ENCODE peak calls at places on chromosomes 5 and 9, in four cellular contexts. One of them, this sample, is unnamed. For H3K4me1, the result is how much of the 10 kb centered on the place peaks cover.

GRCh38 chr5:133469252-133469651 is 143.1 kb downstream of the FSTL4 start:
- DNase-seq in Peyer's patch: no peak
- DNase-seq in trophoblast cell: no peak
- DNase-seq in stomach: no peak
- DNase-seq in this sample: no peak

GRCh38 chr5:6359941-6360683 is 18.2 kb downstream of the MED10 start:
- DNase-seq in Peyer's patch: no peak
- DNase-seq in trophoblast cell: no peak
- DNase-seq in stomach: no peak
- DNase-seq in this sample: no peak

GRCh38 chr9:26744362-26744965 is 148.1 kb downstream of the CAAP1 start:
- DNase-seq in Peyer's patch: no peak
- DNase-seq in trophoblast cell: no peak
- DNase-seq in stomach: no peak
- DNase-seq in this sample: no peak

GRCh38 chr9:92609142-92609500 is 60.8 kb downstream of the IPPK start:
- DNase-seq in Peyer's patch: no peak
- DNase-seq in trophoblast cell: no peak
- DNase-seq in stomach: no peak
- DNase-seq in this sample: no peak

GRCh38 chr9:106930477-106930876 is 67.5 kb downstream of the ZNF462 start:
- DNase-seq in Peyer's patch: no peak
- DNase-seq in trophoblast cell: no peak
- DNase-seq in stomach: no peak
- DNase-seq in this sample: no peak

GRCh38 chr9:100394819-100395218 is 32.1 kb upstream of the MSANTD3 start:
- DNase-seq in Peyer's patch: no peak
- DNase-seq in trophoblast cell: no peak
- DNase-seq in stomach: no peak
- DNase-seq in this sample: no peak

GRCh38 chr9:115211413-115212204 is 93.7 kb upstream of the TNC start:
- DNase-seq in Peyer's patch: peak
- DNase-seq in trophoblast cell: no peak
- DNase-seq in stomach: no peak
- DNase-seq in this sample: no peak

GRCh38 chr5:67648201-67648671 is 451.6 kb upstream of the CD180 start:
- DNase-seq in Peyer's patch: no peak
- DNase-seq in trophoblast cell: no peak
- DNase-seq in stomach: peak
- DNase-seq in this sample: peak

GRCh38 chr5:23208959-23209431 is 298.4 kb upstream of the PRDM9 start:
- DNase-seq in Peyer's patch: no peak
- DNase-seq in trophoblast cell: no peak
- DNase-seq in stomach: no peak
- DNase-seq in this sample: no peak

GRCh38 chr5:73499756-73500155 is 1.5 kb downstream of the BTF3 start:
- DNase-seq in Peyer's patch: no peak
- DNase-seq in trophoblast cell: no peak
- DNase-seq in stomach: no peak
- DNase-seq in this sample: no peak

DNA sequence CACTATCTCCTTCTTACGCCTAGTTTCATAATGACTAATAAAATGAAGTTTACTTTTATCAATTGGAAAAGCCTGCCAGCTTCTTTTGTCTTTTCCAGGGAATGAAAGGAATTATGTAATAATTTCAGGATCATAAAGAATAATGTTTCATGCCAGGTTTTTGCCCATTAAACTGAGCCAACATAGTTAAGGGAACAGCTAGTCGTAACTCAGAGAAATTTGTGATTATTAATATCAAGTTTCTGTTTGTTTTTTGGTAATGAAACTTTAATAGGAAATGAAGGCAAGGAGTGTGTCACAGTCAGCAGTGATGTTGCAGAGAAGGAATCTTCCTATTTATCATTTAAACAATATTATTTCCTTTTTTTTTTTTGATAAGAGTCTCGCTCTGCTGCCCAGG is 10.7 kb downstream of the NFIL3 start:
- DNase-seq in Peyer's patch: no peak
- DNase-seq in trophoblast cell: no peak
- DNase-seq in stomach: no peak
- DNase-seq in this sample: no peak
- H3K4me1 ChIP-seq in Peyer's patch: under half
- H3K4me1 ChIP-seq in trophoblast cell: under half
- H3K4me1 ChIP-seq in stomach: under half
- H3K4me1 ChIP-seq in this sample: under half

GRCh38 chr9:126818482-126818881 is 13.6 kb downstream of the ZBTB43 start:
- DNase-seq in Peyer's patch: no peak
- DNase-seq in trophoblast cell: no peak
- DNase-seq in stomach: no peak
- DNase-seq in this sample: no peak

GRCh38 chr9:126809068-126809467 is 4.2 kb downstream of the ZBTB43 start:
- DNase-seq in Peyer's patch: no peak
- DNase-seq in trophoblast cell: peak
- DNase-seq in stomach: no peak
- DNase-seq in this sample: no peak

GRCh38 chr9:126813072-126813471 is 8.2 kb downstream of the ZBTB43 start:
- DNase-seq in Peyer's patch: no peak
- DNase-seq in trophoblast cell: no peak
- DNase-seq in stomach: no peak
- DNase-seq in this sample: no peak
- H3K4me3 ChIP-seq in Peyer's patch: no peak
- H3K4me3 ChIP-seq in trophoblast cell: no peak
- H3K4me3 ChIP-seq in stomach: no peak
- H3K4me3 ChIP-seq in this sample: no peak

GRCh38 chr5:159339451-159339850 is 9.2 kb upstream of the IL12B start:
- DNase-seq in Peyer's patch: no peak
- DNase-seq in trophoblast cell: no peak
- DNase-seq in stomach: no peak
- DNase-seq in this sample: no peak

GRCh38 chr5:159341914-159342313 is 11.6 kb upstream of the IL12B start:
- DNase-seq in Peyer's patch: peak
- DNase-seq in trophoblast cell: peak
- DNase-seq in stomach: no peak
- DNase-seq in this sample: no peak

GRCh38 chr5:159341145-159341544 is 10.9 kb upstream of the IL12B start:
- DNase-seq in Peyer's patch: no peak
- DNase-seq in trophoblast cell: no peak
- DNase-seq in stomach: no peak
- DNase-seq in this sample: no peak

GRCh38 chr5:159342838-159343237 is 12.6 kb upstream of the IL12B start:
- DNase-seq in Peyer's patch: no peak
- DNase-seq in trophoblast cell: no peak
- DNase-seq in stomach: no peak
- DNase-seq in this sample: no peak

DNA sequence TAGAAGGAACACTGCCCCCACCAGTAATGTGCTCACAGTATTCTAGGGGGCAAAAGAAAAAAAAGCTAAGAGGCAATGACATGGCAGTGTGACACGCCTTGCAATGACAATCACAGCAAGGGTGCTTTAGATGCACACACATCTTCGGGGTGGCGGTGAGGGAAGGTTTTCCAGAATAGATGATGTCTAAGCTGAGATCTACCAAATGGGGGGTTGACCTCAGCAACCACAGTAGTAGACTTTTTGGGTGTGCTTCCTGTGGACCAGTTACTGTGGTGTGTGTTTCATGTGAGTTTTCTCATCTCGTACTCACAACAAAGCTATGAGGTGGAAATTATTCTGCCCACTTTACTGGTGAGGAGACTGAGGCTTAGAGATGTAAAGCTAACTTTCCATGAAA is 10.2 kb upstream of the IL12B start:
- DNase-seq in Peyer's patch: no peak
- DNase-seq in trophoblast cell: no peak
- DNase-seq in stomach: no peak
- DNase-seq in this sample: no peak
- H3K4me1 ChIP-seq in Peyer's patch: under half
- H3K4me1 ChIP-seq in trophoblast cell: under half
- H3K4me1 ChIP-seq in stomach: under half
- H3K4me1 ChIP-seq in this sample: under half

GRCh38 chr9:35687306-35687705 is 2.4 kb downstream of the TPM2 start:
- DNase-seq in Peyer's patch: no peak
- DNase-seq in trophoblast cell: no peak
- DNase-seq in stomach: no peak
- DNase-seq in this sample: no peak
- H3K4me3 ChIP-seq in Peyer's patch: no peak
- H3K4me3 ChIP-seq in trophoblast cell: no peak
- H3K4me3 ChIP-seq in stomach: peak
- H3K4me3 ChIP-seq in this sample: peak

DNA sequence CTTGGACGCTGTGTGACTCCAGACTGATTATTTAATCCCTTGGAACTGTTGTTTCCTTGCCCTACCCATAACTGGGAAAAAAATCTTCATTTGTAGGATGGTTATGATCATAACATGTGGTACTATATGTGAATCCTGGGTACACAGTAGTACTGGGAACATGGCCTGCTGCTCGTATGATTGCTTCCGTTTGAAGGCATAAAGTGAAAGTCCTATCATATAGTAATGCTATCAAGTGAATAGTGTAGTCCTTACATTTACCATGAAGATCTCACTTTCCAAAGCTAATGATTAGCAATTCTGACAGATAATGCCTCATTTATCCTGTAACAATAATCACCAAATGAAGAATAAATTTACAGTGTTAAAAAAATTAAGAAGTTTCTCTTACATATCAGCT is 53.2 kb downstream of the MEF2C start:
- DNase-seq in Peyer's patch: peak
- DNase-seq in trophoblast cell: no peak
- DNase-seq in stomach: no peak
- DNase-seq in this sample: no peak
- H3K4me1 ChIP-seq in Peyer's patch: under half
- H3K4me1 ChIP-seq in trophoblast cell: under half
- H3K4me1 ChIP-seq in stomach: under half
- H3K4me1 ChIP-seq in this sample: under half

GRCh38 chr5:171336486-171337206 is 27.6 kb downstream of the TLX3 start:
- DNase-seq in Peyer's patch: no peak
- DNase-seq in trophoblast cell: peak
- DNase-seq in stomach: peak
- DNase-seq in this sample: no peak

GRCh38 chr5:171340491-171340890 is 31.4 kb downstream of the TLX3 start:
- DNase-seq in Peyer's patch: no peak
- DNase-seq in trophoblast cell: no peak
- DNase-seq in stomach: no peak
- DNase-seq in this sample: no peak

GRCh38 chr5:171335616-171336015 is 26.6 kb downstream of the TLX3 start:
- DNase-seq in Peyer's patch: no peak
- DNase-seq in trophoblast cell: no peak
- DNase-seq in stomach: no peak
- DNase-seq in this sample: no peak

GRCh38 chr5:171340042-171340441 is 31.0 kb downstream of the TLX3 start:
- DNase-seq in Peyer's patch: no peak
- DNase-seq in trophoblast cell: no peak
- DNase-seq in stomach: no peak
- DNase-seq in this sample: no peak

DNA sequence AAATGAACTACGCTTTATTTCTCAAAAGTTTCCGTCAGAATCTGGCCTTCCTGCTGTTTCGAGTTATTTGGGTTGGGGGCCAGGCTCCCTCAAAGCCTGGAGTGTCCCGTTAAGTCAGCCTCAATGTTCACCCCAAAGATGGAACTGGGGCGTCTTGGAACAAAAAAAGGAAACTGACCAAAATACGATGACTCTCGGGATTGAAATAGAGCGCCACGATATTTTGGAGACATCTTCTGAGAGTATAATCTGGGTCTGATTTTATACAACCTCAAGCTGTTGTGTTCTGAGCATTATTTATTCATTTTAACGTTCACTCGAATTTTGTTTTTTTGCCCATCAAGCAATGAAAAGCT is 28.1 kb downstream of the TLX3 start:
- DNase-seq in Peyer's patch: no peak
- DNase-seq in trophoblast cell: no peak
- DNase-seq in stomach: no peak
- DNase-seq in this sample: no peak
- H3K4me3 ChIP-seq in Peyer's patch: no peak
- H3K4me3 ChIP-seq in trophoblast cell: no peak
- H3K4me3 ChIP-seq in stomach: peak
- H3K4me3 ChIP-seq in this sample: no peak

GRCh38 chr5:111299831-111300432 is 75.7 kb downstream of the CAMK4 start:
- DNase-seq in Peyer's patch: no peak
- DNase-seq in trophoblast cell: no peak
- DNase-seq in stomach: no peak
- DNase-seq in this sample: no peak

GRCh38 chr5:111295649-111296048 is 71.5 kb downstream of the CAMK4 start:
- DNase-seq in Peyer's patch: no peak
- DNase-seq in trophoblast cell: no peak
- DNase-seq in stomach: no peak
- DNase-seq in this sample: no peak

GRCh38 chr5:111299067-111299481 is 74.9 kb downstream of the CAMK4 start:
- DNase-seq in Peyer's patch: no peak
- DNase-seq in trophoblast cell: no peak
- DNase-seq in stomach: no peak
- DNase-seq in this sample: no peak

GRCh38 chr5:111296570-111296969 is 72.4 kb downstream of the CAMK4 start:
- DNase-seq in Peyer's patch: no peak
- DNase-seq in trophoblast cell: no peak
- DNase-seq in stomach: no peak
- DNase-seq in this sample: no peak

GRCh38 chr5:111301264-111301663 is 77.1 kb downstream of the CAMK4 start:
- DNase-seq in Peyer's patch: no peak
- DNase-seq in trophoblast cell: no peak
- DNase-seq in stomach: no peak
- DNase-seq in this sample: no peak
- H3K4me1 ChIP-seq in Peyer's patch: under half
- H3K4me1 ChIP-seq in trophoblast cell: under half
- H3K4me1 ChIP-seq in stomach: under half
- H3K4me1 ChIP-seq in this sample: under half

GRCh38 chr9:20114974-20115373 is 326.1 kb upstream of the SLC24A2 start:
- DNase-seq in Peyer's patch: no peak
- DNase-seq in trophoblast cell: no peak
- DNase-seq in stomach: no peak
- DNase-seq in this sample: no peak
- H3K4me3 ChIP-seq in Peyer's patch: no peak
- H3K4me3 ChIP-seq in trophoblast cell: no peak
- H3K4me3 ChIP-seq in stomach: no peak
- H3K4me3 ChIP-seq in this sample: no peak

GRCh38 chr5:53361708-53362107 is 118.7 kb upstream of the FST start:
- DNase-seq in Peyer's patch: no peak
- DNase-seq in trophoblast cell: no peak
- DNase-seq in stomach: no peak
- DNase-seq in this sample: no peak
- H3K4me1 ChIP-seq in Peyer's patch: under half
- H3K4me1 ChIP-seq in trophoblast cell: under half
- H3K4me1 ChIP-seq in stomach: under half
- H3K4me1 ChIP-seq in this sample: under half

This sample was measured in ovary.